ENCODE peak calls at places on chromosomes 7 and 10, in nine cellular contexts. One of them, this sample, is unnamed.

GRCh38 chr10:129090618-129091366 is 376.2 kb upstream of the MGMT start:
- DNase-seq in left ventricle myocardium inferior: no peak
- DNase-seq in cardiac fibroblast: no peak
- DNase-seq in SJSA1: peak
- DNase-seq in CD4-positive, alpha-beta memory T cell: no peak
- DNase-seq in sigmoid colon: no peak
- DNase-seq in tibial artery: no peak
- DNase-seq in neural progenitor cell: no peak
- DNase-seq in HCT116: no peak
- DNase-seq in this sample: peak

GRCh38 chr7:25862993-25863726 is 288.8 kb upstream of the NFE2L3 start:
- DNase-seq in cardiac fibroblast: no peak
- DNase-seq in tibial artery: no peak
- DNase-seq in sigmoid colon: no peak
- DNase-seq in CD4-positive, alpha-beta memory T cell: no peak
- DNase-seq in neural progenitor cell: no peak
- DNase-seq in HCT116: no peak
- DNase-seq in left ventricle myocardium inferior: no peak
- DNase-seq in SJSA1: no peak
- DNase-seq in this sample: no peak

GRCh38 chr7:131654668-131655326 is 98.4 kb upstream of the PODXL start:
- DNase-seq in sigmoid colon: peak
- DNase-seq in tibial artery: peak
- DNase-seq in SJSA1: peak
- DNase-seq in CD4-positive, alpha-beta memory T cell: peak
- DNase-seq in HCT116: peak
- DNase-seq in cardiac fibroblast: peak
- DNase-seq in left ventricle myocardium inferior: peak
- DNase-seq in neural progenitor cell: peak
- DNase-seq in this sample: peak

GRCh38 chr10:13100349-13101294 is 659 bp downstream of the OPTN start:
- DNase-seq in tibial artery: no peak
- DNase-seq in neural progenitor cell: no peak
- DNase-seq in HCT116: no peak
- DNase-seq in SJSA1: peak
- DNase-seq in cardiac fibroblast: peak
- DNase-seq in CD4-positive, alpha-beta memory T cell: peak
- DNase-seq in sigmoid colon: peak
- DNase-seq in left ventricle myocardium inferior: peak
- DNase-seq in this sample: no peak

GRCh38 chr10:3251172-3251571 is 78.6 kb upstream of the PITRM1 start:
- DNase-seq in left ventricle myocardium inferior: no peak
- DNase-seq in tibial artery: no peak
- DNase-seq in sigmoid colon: peak
- DNase-seq in neural progenitor cell: no peak
- DNase-seq in SJSA1: no peak
- DNase-seq in HCT116: no peak
- DNase-seq in CD4-positive, alpha-beta memory T cell: no peak
- DNase-seq in cardiac fibroblast: no peak
- DNase-seq in this sample: no peak

GRCh38 chr10:99850041-99850766 is 67.8 kb downstream of the ABCC2 start:
- DNase-seq in sigmoid colon: no peak
- DNase-seq in SJSA1: no peak
- DNase-seq in HCT116: no peak
- DNase-seq in neural progenitor cell: no peak
- DNase-seq in tibial artery: no peak
- DNase-seq in cardiac fibroblast: no peak
- DNase-seq in CD4-positive, alpha-beta memory T cell: no peak
- DNase-seq in left ventricle myocardium inferior: no peak
- DNase-seq in this sample: no peak

GRCh38 chr7:156829669-156830336 is 63.2 kb downstream of the LMBR1 start:
- DNase-seq in tibial artery: no peak
- DNase-seq in sigmoid colon: no peak
- DNase-seq in cardiac fibroblast: no peak
- DNase-seq in HCT116: no peak
- DNase-seq in SJSA1: no peak
- DNase-seq in left ventricle myocardium inferior: no peak
- DNase-seq in CD4-positive, alpha-beta memory T cell: no peak
- DNase-seq in neural progenitor cell: no peak
- DNase-seq in this sample: no peak

GRCh38 chr10:11042375-11042774 is 24.7 kb downstream of the CELF2 start:
- DNase-seq in SJSA1: no peak
- DNase-seq in cardiac fibroblast: peak
- DNase-seq in tibial artery: no peak
- DNase-seq in sigmoid colon: no peak
- DNase-seq in neural progenitor cell: no peak
- DNase-seq in CD4-positive, alpha-beta memory T cell: no peak
- DNase-seq in left ventricle myocardium inferior: no peak
- DNase-seq in HCT116: no peak
- DNase-seq in this sample: no peak

GRCh38 chr10:125822878-125823662 is at the start of the genes BCCIP and UROS:
- DNase-seq in neural progenitor cell: peak
- DNase-seq in CD4-positive, alpha-beta memory T cell: peak
- DNase-seq in HCT116: peak
- DNase-seq in sigmoid colon: peak
- DNase-seq in SJSA1: peak
- DNase-seq in tibial artery: peak
- DNase-seq in left ventricle myocardium inferior: peak
- DNase-seq in cardiac fibroblast: peak
- DNase-seq in this sample: peak

GRCh38 chr10:71737356-71738172 is 18.0 kb upstream of the C10orf105 start:
- DNase-seq in SJSA1: no peak
- DNase-seq in neural progenitor cell: no peak
- DNase-seq in HCT116: no peak
- DNase-seq in sigmoid colon: no peak
- DNase-seq in cardiac fibroblast: no peak
- DNase-seq in CD4-positive, alpha-beta memory T cell: no peak
- DNase-seq in tibial artery: no peak
- DNase-seq in left ventricle myocardium inferior: no peak
- DNase-seq in this sample: no peak

GRCh38 chr10:108797573-108797972 is 1125.7 kb downstream of the XPNPEP1 start:
- DNase-seq in sigmoid colon: no peak
- DNase-seq in tibial artery: no peak
- DNase-seq in SJSA1: no peak
- DNase-seq in neural progenitor cell: no peak
- DNase-seq in left ventricle myocardium inferior: no peak
- DNase-seq in HCT116: no peak
- DNase-seq in cardiac fibroblast: no peak
- DNase-seq in CD4-positive, alpha-beta memory T cell: no peak
- DNase-seq in this sample: no peak

DNA sequence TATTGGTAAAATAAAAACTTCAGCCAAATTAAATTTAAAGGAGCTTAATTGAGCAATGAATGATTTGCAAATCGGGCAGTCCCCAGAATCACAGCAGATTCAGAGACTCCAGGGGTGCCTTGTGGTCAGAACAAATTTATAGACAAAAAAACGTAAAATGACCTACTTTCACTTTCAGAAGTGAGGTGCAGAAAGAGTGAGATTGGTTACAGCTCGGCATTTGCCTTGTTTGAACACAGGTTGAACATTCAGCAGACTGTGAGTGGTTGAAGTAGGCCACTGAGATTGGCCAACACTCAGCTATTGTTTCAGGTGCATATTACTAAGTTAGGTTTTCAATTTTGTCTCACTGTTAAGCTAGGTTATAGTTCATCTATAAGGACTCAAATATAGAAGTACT is 153.4 kb downstream of the BICC1 start:
- DNase-seq in sigmoid colon: no peak
- DNase-seq in cardiac fibroblast: peak
- DNase-seq in CD4-positive, alpha-beta memory T cell: peak
- DNase-seq in tibial artery: no peak
- DNase-seq in left ventricle myocardium inferior: no peak
- DNase-seq in SJSA1: no peak
- DNase-seq in neural progenitor cell: no peak
- DNase-seq in HCT116: no peak
- DNase-seq in this sample: no peak
- H3K4me3 ChIP-seq in sigmoid colon: peak
- H3K4me3 ChIP-seq in cardiac fibroblast: peak
- H3K4me3 ChIP-seq in CD4-positive, alpha-beta memory T cell: no peak
- H3K4me3 ChIP-seq in tibial artery: peak
- H3K4me3 ChIP-seq in left ventricle myocardium inferior: peak
- H3K4me3 ChIP-seq in SJSA1: peak
- H3K4me3 ChIP-seq in neural progenitor cell: no peak
- H3K4me3 ChIP-seq in HCT116: no peak
- H3K4me3 ChIP-seq in this sample: no peak

DNA sequence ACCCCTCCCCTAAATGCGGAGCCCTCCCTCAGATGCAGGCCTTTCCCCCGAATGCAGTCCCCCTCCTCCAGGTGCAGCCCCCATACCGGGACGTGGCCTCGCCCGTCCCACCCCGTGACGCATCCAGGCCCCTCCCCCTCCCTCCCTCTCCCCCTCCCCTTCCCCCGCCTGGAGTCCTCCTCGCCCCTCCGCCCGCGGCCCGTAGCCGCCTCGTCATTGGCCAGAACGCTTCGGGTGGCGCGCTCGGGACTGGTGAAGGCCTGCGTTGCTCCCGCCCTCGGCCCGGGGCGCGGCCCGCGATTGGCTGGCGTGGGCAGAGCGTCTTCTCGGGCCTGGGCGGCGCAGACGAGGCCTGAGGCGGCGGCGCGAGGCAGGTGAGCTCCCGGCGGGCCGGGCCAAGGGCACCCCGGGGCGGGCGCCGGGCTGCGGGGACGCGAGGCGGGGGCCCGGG is 16.0 kb upstream of the SUN1 start:
- DNase-seq in sigmoid colon: peak
- DNase-seq in tibial artery: peak
- DNase-seq in left ventricle myocardium inferior: peak
- DNase-seq in SJSA1: peak
- DNase-seq in HCT116: peak
- DNase-seq in CD4-positive, alpha-beta memory T cell: peak
- DNase-seq in neural progenitor cell: peak
- DNase-seq in cardiac fibroblast: peak
- DNase-seq in this sample: peak
- H3K4me3 ChIP-seq in sigmoid colon: peak
- H3K4me3 ChIP-seq in tibial artery: peak
- H3K4me3 ChIP-seq in left ventricle myocardium inferior: peak
- H3K4me3 ChIP-seq in SJSA1: peak
- H3K4me3 ChIP-seq in HCT116: peak
- H3K4me3 ChIP-seq in CD4-positive, alpha-beta memory T cell: no peak
- H3K4me3 ChIP-seq in neural progenitor cell: peak
- H3K4me3 ChIP-seq in cardiac fibroblast: peak
- H3K4me3 ChIP-seq in this sample: peak

GRCh38 chr7:87170828-87171227 is 18.6 kb downstream of the DMTF1 start:
- DNase-seq in left ventricle myocardium inferior: no peak
- DNase-seq in SJSA1: no peak
- DNase-seq in HCT116: no peak
- DNase-seq in neural progenitor cell: no peak
- DNase-seq in cardiac fibroblast: no peak
- DNase-seq in tibial artery: no peak
- DNase-seq in sigmoid colon: no peak
- DNase-seq in CD4-positive, alpha-beta memory T cell: no peak
- DNase-seq in this sample: no peak
- H3K4me3 ChIP-seq in left ventricle myocardium inferior: no peak
- H3K4me3 ChIP-seq in SJSA1: no peak
- H3K4me3 ChIP-seq in HCT116: no peak
- H3K4me3 ChIP-seq in neural progenitor cell: no peak
- H3K4me3 ChIP-seq in cardiac fibroblast: no peak
- H3K4me3 ChIP-seq in tibial artery: no peak
- H3K4me3 ChIP-seq in sigmoid colon: no peak
- H3K4me3 ChIP-seq in CD4-positive, alpha-beta memory T cell: no peak
- H3K4me3 ChIP-seq in this sample: no peak

DNA sequence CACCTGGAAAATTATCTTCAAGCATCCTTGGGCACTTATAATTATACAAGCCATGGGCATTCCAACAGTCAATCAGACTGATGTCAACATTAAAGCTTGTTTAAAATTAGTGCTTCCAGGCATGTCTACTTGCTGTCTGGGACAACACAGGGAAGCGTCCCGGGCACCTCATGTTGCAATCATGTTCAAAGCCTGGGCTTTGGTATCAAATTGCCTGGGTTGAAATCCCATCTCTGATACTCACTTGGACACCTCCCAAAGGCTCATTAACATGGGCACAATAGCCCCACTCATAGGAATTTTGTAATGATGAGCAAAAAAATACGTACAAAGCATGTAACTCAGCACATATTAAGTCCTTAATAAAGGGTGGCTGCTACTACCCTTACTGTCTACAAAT is 14.4 kb downstream of the AIFM2 start:
- DNase-seq in CD4-positive, alpha-beta memory T cell: no peak
- DNase-seq in tibial artery: no peak
- DNase-seq in cardiac fibroblast: no peak
- DNase-seq in left ventricle myocardium inferior: no peak
- DNase-seq in SJSA1: no peak
- DNase-seq in neural progenitor cell: no peak
- DNase-seq in HCT116: no peak
- DNase-seq in sigmoid colon: no peak
- DNase-seq in this sample: no peak
- H3K4me3 ChIP-seq in CD4-positive, alpha-beta memory T cell: no peak
- H3K4me3 ChIP-seq in tibial artery: no peak
- H3K4me3 ChIP-seq in cardiac fibroblast: no peak
- H3K4me3 ChIP-seq in left ventricle myocardium inferior: no peak
- H3K4me3 ChIP-seq in SJSA1: no peak
- H3K4me3 ChIP-seq in neural progenitor cell: no peak
- H3K4me3 ChIP-seq in HCT116: no peak
- H3K4me3 ChIP-seq in sigmoid colon: no peak
- H3K4me3 ChIP-seq in this sample: no peak

DNA sequence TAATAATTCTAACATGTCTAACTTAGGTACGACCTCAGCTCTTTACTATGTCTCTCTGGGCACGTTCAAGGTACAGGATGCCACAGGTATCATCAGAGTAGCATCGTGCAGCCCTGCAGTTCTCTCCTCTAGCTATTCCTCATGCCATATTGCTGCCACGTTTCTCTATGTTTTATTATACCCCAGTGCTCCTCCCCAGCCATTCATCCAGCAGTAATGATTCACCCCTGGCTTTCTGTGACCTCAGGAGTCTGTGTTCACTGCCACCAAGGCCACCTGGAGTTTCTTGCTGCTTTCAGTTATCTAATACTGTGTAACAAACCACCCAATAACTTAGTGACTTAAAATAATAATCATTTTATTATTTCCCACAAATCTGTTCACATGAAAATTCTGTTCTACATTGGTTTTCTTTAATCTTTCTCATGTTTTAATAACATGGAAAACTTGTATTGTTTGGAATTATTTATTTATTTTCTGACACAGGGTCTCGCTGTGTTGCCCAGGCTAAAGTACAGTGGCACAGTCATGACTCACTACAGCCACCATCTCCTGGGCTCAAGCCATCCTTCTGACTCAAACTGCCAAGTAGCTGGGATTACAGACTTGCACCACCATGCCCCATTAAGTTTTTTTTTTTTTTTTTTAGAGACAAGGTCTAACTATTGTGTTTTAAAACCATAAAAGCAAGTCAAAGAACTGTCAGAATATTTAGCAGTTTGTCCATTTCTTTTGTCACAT is 21.8 kb downstream of the REEP3 start:
- DNase-seq in HCT116: peak
- DNase-seq in tibial artery: no peak
- DNase-seq in SJSA1: no peak
- DNase-seq in left ventricle myocardium inferior: no peak
- DNase-seq in cardiac fibroblast: peak
- DNase-seq in neural progenitor cell: no peak
- DNase-seq in CD4-positive, alpha-beta memory T cell: no peak
- DNase-seq in sigmoid colon: no peak
- DNase-seq in this sample: no peak
- H3K4me3 ChIP-seq in HCT116: no peak
- H3K4me3 ChIP-seq in tibial artery: no peak
- H3K4me3 ChIP-seq in SJSA1: no peak
- H3K4me3 ChIP-seq in left ventricle myocardium inferior: no peak
- H3K4me3 ChIP-seq in cardiac fibroblast: no peak
- H3K4me3 ChIP-seq in neural progenitor cell: no peak
- H3K4me3 ChIP-seq in CD4-positive, alpha-beta memory T cell: no peak
- H3K4me3 ChIP-seq in sigmoid colon: no peak
- H3K4me3 ChIP-seq in this sample: no peak